ENCODE peak calls at places on chromosomes 13 and 19, in ten cellular contexts. R is Daoy; J is cardiac fibroblast; Y is AG09319; E is NCI-H345; F is GM18507; U is HAP-1; C is hypothalamus; H is stimulated activated CD4-positive, alpha-beta T cell treated with anti-CD3 and anti-CD28 coated beads, Interleukin-2, amount 100 ng/mL, for 48 hours; P is left cardiac atrium. Z is an unnamed sample.

GRCh38 chr19:49806613-49806946 is 6.5 kb downstream of the FUZ start:
- DNase-seq in R (no peak), F (no peak), Y (no peak), E (no peak), H (no peak), J (no peak), C (no peak), U (no peak), P (no peak), Z (no peak)

GRCh38 chr13:93689333-93689732 is 462.7 kb downstream of the GPC6 start:
- DNase-seq in C (no peak), R (no peak), P (no peak), U (no peak), F (no peak), H (no peak), E (no peak), J (no peak), Y (no peak), Z (no peak)

GRCh38 chr13:77434289-77434688 is 101.2 kb upstream of the SCEL start:
- DNase-seq in P (no peak), C (no peak), H (no peak), F (no peak), J (no peak), E (no peak), U (no peak), R (no peak), Y (no peak), Z (no peak)

GRCh38 chr19:38224014-38224862 is at the start of gene DPF1:
- DNase-seq in Y (no peak), H (peak; percentile 42), E (peak; percentile 98), C (peak; percentile 78), R (peak; percentile 91), J (peak; percentile 64), F (peak; percentile 78), U (peak; percentile 79), P (peak; percentile 53), Z (peak; percentile 88)

GRCh38 chr19:29413435-29413834 is 112.4 kb upstream of the VSTM2B start:
- DNase-seq in C (no peak), H (no peak), J (no peak), F (no peak), R (no peak), U (no peak), Y (no peak), E (no peak), P (no peak), Z (no peak)

GRCh38 chr19:4103073-4103418 is 20.9 kb downstream of the MAP2K2 start:
- DNase-seq in P (no peak), C (no peak), J (peak; percentile 41), U (no peak), H (no peak), F (no peak), Y (no peak), R (no peak), E (no peak), Z (no peak)

GRCh38 chr19:2613507-2614295 is 88.8 kb downstream of the GNG7 start:
- DNase-seq in Y (no peak), P (peak; percentile 46), U (peak; percentile 25), E (peak; percentile 25), H (peak; percentile 61), F (no peak), R (peak; percentile 46), J (peak; percentile 60), C (no peak), Z (no peak)

GRCh38 chr19:11450570-11451326 is 15.3 kb downstream of the PRKCSH start:
- DNase-seq in F (no peak), C (no peak), U (no peak), R (no peak), J (no peak), H (no peak), Y (no peak), E (no peak), P (no peak), Z (no peak)

GRCh38 chr19:51366999-51367564 is 894 bp upstream of the ETFB start:
- DNase-seq in R (no peak), U (no peak), F (no peak), J (no peak), P (peak; percentile 45), Y (no peak), H (no peak), E (no peak), C (peak; percentile 51), Z (no peak)

GRCh38 chr19:19061491-19061890 is 2.3 kb upstream of the SLC25A42 start:
- DNase-seq in J (no peak), Y (no peak), C (peak; percentile 28), F (no peak), E (peak; percentile 46), H (no peak), R (no peak), U (no peak), P (peak; percentile 38), Z (no peak)

GRCh38 chr13:44819245-44819644 is 170.0 kb downstream of the NUFIP1 start:
- DNase-seq in R (peak; percentile 55), C (no peak), F (no peak), H (no peak), Y (no peak), U (no peak), E (no peak), P (no peak), J (peak; percentile 86), Z (no peak)

GRCh38 chr19:28242317-28242927 is 970.5 kb downstream of the UQCRFS1 start:
- DNase-seq in U (no peak), F (no peak), R (peak; percentile 48), C (peak; percentile 38), Y (peak; percentile 14), J (peak; percentile 58), H (peak; percentile 9), P (no peak), E (peak; percentile 71), Z (no peak)

GRCh38 chr13:37386276-37386675 is 212.3 kb downstream of the POSTN start:
- DNase-seq in F (no peak), H (no peak), E (no peak), R (no peak), Y (no peak), C (no peak), U (no peak), J (no peak), P (no peak), Z (no peak)

GRCh38 chr13:43878897-43879322 is 630 bp downstream of the CCDC122 start:
- DNase-seq in Y (peak; percentile 58), F (no peak), R (peak; percentile 78), P (peak; percentile 84), J (peak; percentile 82), H (no peak), E (no peak), U (no peak), C (peak; percentile 73), Z (peak; percentile 46)

GRCh38 chr19:16384688-16385087 is 60.1 kb downstream of the KLF2 start:
- DNase-seq in U (no peak), F (no peak), R (no peak), H (no peak), E (no peak), C (no peak), J (no peak), P (no peak), Y (no peak), Z (no peak)

GRCh38 chr19:48403606-48404005 is 10.1 kb downstream of the GRIN2D start:
- DNase-seq in C (peak; percentile 29), U (peak; percentile 67), F (no peak), P (no peak), H (no peak), R (peak; percentile 78), Y (no peak), E (peak; percentile 14), J (peak; percentile 65), Z (no peak)

GRCh38 chr19:6278740-6279619 is 795 bp downstream of the MLLT1 start:
- DNase-seq in P (no peak), C (no peak), Y (no peak), R (no peak), H (no peak), J (no peak), E (no peak), F (no peak), U (no peak), Z (no peak)

Z was measured in dorsolateral prefrontal cortex.